ENCODE peak calls at places on chromosome 11, in seven cellular contexts. T is H9, N is MM.1S, L is GM23338, K is mammary epithelial cell, W is HCT116, H is fibroblast of lung. I is an unnamed sample. For H3K79me2, the result is how much of the 10 kb centered on the place peaks cover.

GRCh38 chr11:94762208-94762607 is 5.9 kb upstream of the AMOTL1 start:
- DNase-seq in T (no peak), N (peak), L (peak), K (no peak), W (peak), H (no peak), I (peak)

GRCh38 chr11:75721852-75722668 is 4.4 kb downstream of the MOGAT2 start:
- DNase-seq in T (no peak), N (no peak), L (no peak), K (no peak), W (no peak), H (no peak), I (no peak)

GRCh38 chr11:2205214-2205770 is 33.7 kb upstream of the TH start:
- DNase-seq in T (peak), N (no peak), L (no peak), K (no peak), W (no peak), H (no peak), I (no peak)

GRCh38 chr11:83836883-83837654 is 550.9 kb upstream of the CCDC90B start:
- DNase-seq in T (peak), N (peak), L (peak), K (peak), W (peak), H (peak), I (peak)

GRCh38 chr11:120835601-120836228 is 188.2 kb upstream of the TBCEL start:
- DNase-seq in T (no peak), N (no peak), L (no peak), K (no peak), W (no peak), H (no peak), I (no peak)

GRCh38 chr11:46267930-46268329 is 9.5 kb upstream of the CREB3L1 start:
- DNase-seq in T (no peak), N (no peak), L (no peak), K (no peak), W (no peak), H (no peak), I (no peak)

GRCh38 chr11:126485986-126486635 is 130.6 kb downstream of the ST3GAL4 start:
- DNase-seq in T (no peak), N (no peak), L (no peak), K (no peak), W (no peak), H (no peak), I (no peak)

GRCh38 chr11:1153105-1153950 is 4.4 kb upstream of the MUC5AC start:
- DNase-seq in T (peak), N (no peak), L (no peak), K (no peak), W (no peak), H (peak), I (no peak)

GRCh38 chr11:11444027-11444799 is 91.2 kb upstream of the CSNK2A3 start:
- DNase-seq in T (no peak), N (no peak), L (no peak), K (peak), W (no peak), H (peak), I (no peak)

GRCh38 chr11:81888391-81888790 is 845.3 kb downstream of the FAM181B start:
- DNase-seq in T (no peak), N (no peak), L (no peak), K (no peak), W (no peak), H (peak), I (no peak)

GRCh38 chr11:67372993-67373915 is at the start of gene CLCF1:
- DNase-seq in T (no peak), N (peak), L (peak), K (peak), W (no peak), H (peak), I (no peak)

GRCh38 chr11:61472282-61472681 is 36.3 kb upstream of the LRRC10B start:
- DNase-seq in T (no peak), N (no peak), L (no peak), K (no peak), W (no peak), H (peak), I (no peak)

GRCh38 chr11:110249066-110249465 is 47.3 kb downstream of the RDX start:
- DNase-seq in T (no peak), N (no peak), L (no peak), K (no peak), W (no peak), H (peak), I (no peak)

GRCh38 chr11:59678813-59679165 is 10.0 kb upstream of the PATL1 start:
- DNase-seq in T (no peak), N (no peak), L (no peak), K (no peak), W (no peak), H (no peak), I (no peak)
- H3K4me2 ChIP-seq in T (no peak), N (no peak), L (no peak), K (no peak), W (no peak), H (no peak), I (no peak)

GRCh38 chr11:119710417-119710816 is 18.6 kb downstream of the NECTIN1 start:
- DNase-seq in T (no peak), N (no peak), L (no peak), K (no peak), W (no peak), H (no peak), I (no peak)

GRCh38 chr11:119713361-119714040 is 15.5 kb downstream of the NECTIN1 start:
- DNase-seq in T (no peak), N (no peak), L (no peak), K (no peak), W (no peak), H (no peak), I (no peak)

GRCh38 chr11:119712459-119713360 is 16.3 kb downstream of the NECTIN1 start:
- DNase-seq in T (no peak), N (no peak), L (no peak), K (no peak), W (no peak), H (no peak), I (no peak)

GRCh38 chr11:119711476-119711875 is 17.5 kb downstream of the NECTIN1 start:
- DNase-seq in T (no peak), N (no peak), L (no peak), K (no peak), W (no peak), H (no peak), I (no peak)

DNA sequence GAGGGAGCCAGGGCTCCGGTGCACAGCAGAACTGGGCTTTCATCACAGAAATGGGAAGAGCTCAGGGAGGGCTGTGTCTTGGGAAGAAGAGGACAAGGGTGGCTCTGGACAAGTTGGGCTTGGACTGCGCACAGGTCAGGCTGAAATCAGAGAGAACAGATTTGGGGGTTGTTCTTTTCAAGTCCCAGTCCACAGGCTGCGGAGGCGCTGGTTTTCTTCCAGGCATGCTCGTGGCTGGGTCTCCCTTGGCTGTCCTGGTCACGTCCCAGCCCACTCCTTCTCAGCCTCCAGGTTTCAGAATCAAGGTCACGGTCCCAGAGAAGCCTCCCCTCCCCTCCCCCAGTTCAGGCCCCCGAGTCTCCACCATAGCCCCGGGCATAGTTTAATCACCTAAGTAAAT is 17.0 kb downstream of the NECTIN1 start:
- DNase-seq in T (no peak), N (no peak), L (no peak), K (no peak), W (no peak), H (no peak), I (no peak)
- H3K79me2 ChIP-seq in T (under half), N (half or more), L (half or more), K (half or more), W (under half), H (under half), I (under half)

DNA sequence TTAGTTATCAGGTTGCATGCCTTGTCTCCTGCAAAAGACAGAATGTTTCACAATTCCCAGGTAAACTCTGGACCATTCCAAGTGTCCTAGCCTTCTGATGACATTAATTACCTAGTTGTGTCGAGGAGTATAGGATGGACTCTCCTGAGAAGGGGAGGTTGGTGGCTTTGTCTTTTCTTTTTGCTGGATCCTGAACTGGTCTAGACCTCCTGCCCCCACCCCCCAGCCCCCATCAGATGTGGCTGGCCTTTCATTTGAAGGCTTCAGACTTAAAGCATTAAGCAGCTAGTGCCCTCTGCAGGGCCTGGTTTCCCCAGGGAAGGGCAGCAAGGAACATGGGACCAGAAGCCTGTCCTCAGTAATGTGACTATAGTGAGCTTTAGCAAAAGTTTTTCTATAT is 9.7 kb downstream of the MCAM start:
- DNase-seq in T (no peak), N (no peak), L (peak), K (no peak), W (no peak), H (peak), I (peak)
- TF ChIP-seq CTCF in T (peak), N (no peak), L (peak), K (no peak), W (no peak), H (peak), I (peak)

DNA sequence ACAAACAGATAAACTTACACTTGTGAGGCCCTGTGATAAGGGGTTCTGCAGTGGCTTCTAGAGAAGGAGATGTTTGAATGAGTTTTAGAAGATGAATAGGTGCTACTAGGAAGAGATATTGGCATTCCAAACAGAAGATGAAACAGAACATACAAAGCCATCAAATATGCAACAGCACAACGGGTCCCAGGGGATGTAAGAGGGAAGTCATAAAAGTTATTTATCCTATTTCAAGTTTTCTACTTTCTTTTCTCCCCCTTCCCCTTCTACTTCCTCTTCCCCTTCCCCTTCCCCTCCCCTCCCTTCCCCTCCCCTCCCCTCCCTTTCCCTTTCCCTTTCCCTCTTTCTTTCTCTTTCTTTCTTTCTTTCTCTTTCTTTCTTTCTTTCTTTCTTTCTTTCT is 94.9 kb upstream of the CADM1 start:
- DNase-seq in T (no peak), N (no peak), L (no peak), K (no peak), W (no peak), H (no peak), I (no peak)
- H3K4me2 ChIP-seq in T (no peak), N (no peak), L (no peak), K (no peak), W (no peak), H (no peak), I (no peak)

GRCh38 chr11:107581147-107581546 is 9.8 kb upstream of the ELMOD1 start:
- DNase-seq in T (no peak), N (no peak), L (peak), K (no peak), W (no peak), H (no peak), I (no peak)
- H3K79me2 ChIP-seq in T (under half), N (under half), L (under half), K (under half), W (under half), H (under half), I (under half)